ENCODE peak calls at places on chromosomes 12 and 14, in six cellular contexts. W is astrocyte of the hippocampus, J is EL, T is AG10803, P is endothelial cell, G is amniotic stem cell. M is an unnamed sample.

GRCh38 chr12:39867631-39868030 is 238.2 kb downstream of the SLC2A13 start:
- DNase-seq in W (no peak), J (no peak), T (no peak), P (no peak), G (no peak), M (no peak)

GRCh38 chr14:24430143-24430681 is 458 bp downstream of the KHNYN start:
- DNase-seq in W (peak), J (peak), T (peak), P (peak), G (peak), M (peak)

GRCh38 chr12:109679716-109680520 is 33.7 kb upstream of the FAM222A start:
- DNase-seq in W (no peak), J (no peak), T (no peak), P (no peak), G (no peak), M (no peak)

GRCh38 chr14:87081004-87081403 is 912.0 kb downstream of the GALC start:
- DNase-seq in W (no peak), J (no peak), T (no peak), P (no peak), G (no peak), M (no peak)

GRCh38 chr12:52691076-52691764 is 11.0 kb upstream of the KRT1 start:
- DNase-seq in W (peak), J (no peak), T (no peak), P (peak), G (no peak), M (no peak)

GRCh38 chr12:64459388-64460024 is 7.6 kb downstream of the TBK1 start:
- DNase-seq in W (no peak), J (no peak), T (peak), P (no peak), G (no peak), M (no peak)

GRCh38 chr12:128752386-128752785 is 71.4 kb downstream of the SLC15A4 start:
- DNase-seq in W (no peak), J (no peak), T (no peak), P (no peak), G (no peak), M (no peak)

GRCh38 chr12:45435945-45436710 is 220.2 kb downstream of the ANO6 start:
- DNase-seq in W (peak), J (no peak), T (no peak), P (no peak), G (no peak), M (no peak)

GRCh38 chr14:103205541-103205906 is 82.3 kb downstream of the TNFAIP2 start:
- DNase-seq in W (no peak), J (no peak), T (no peak), P (no peak), G (no peak), M (no peak)

GRCh38 chr12:62292761-62293446 is 32.7 kb downstream of the USP15 start:
- DNase-seq in W (peak), J (no peak), T (no peak), P (no peak), G (no peak), M (no peak)